ENCODE peak calls at places on chromosomes 2 and 18, in nine cellular contexts. I, O, Z, F, T, L, E, U and X are unnamed samples.

GRCh38 chr2:173755798-173756197 is 209.4 kb downstream of the SP3 start:
- DNase-seq in I (no peak), O (peak; percentile 47), Z (no peak), F (no peak), T (no peak), L (no peak), E (no peak), U (no peak), X (no peak)

GRCh38 chr18:77096936-77097886 is 35.4 kb downstream of the MBP start:
- DNase-seq in I (no peak), O (no peak), Z (no peak), F (peak; percentile 89), T (no peak), L (no peak), E (no peak), U (no peak), X (no peak)

GRCh38 chr2:186595219-186595618 is 5.4 kb downstream of the ITGAV start:
- DNase-seq in I (no peak), O (peak; percentile 27), Z (no peak), F (peak; percentile 44), T (no peak), L (peak; percentile 19), E (peak; percentile 63), U (no peak), X (peak; percentile 43)

GRCh38 chr2:71950256-71951066 is 197.2 kb downstream of the CYP26B1 start:
- DNase-seq in I (no peak), O (peak; percentile 87), Z (no peak), F (peak; percentile 88), T (no peak), L (no peak), E (no peak), U (no peak), X (no peak)

GRCh38 chr2:222709191-222709891 is 37.9 kb downstream of the MOGAT1 start:
- DNase-seq in I (no peak), O (peak; percentile 70), Z (no peak), F (peak; percentile 91), T (no peak), L (peak; percentile 3), E (peak; percentile 99), U (no peak), X (no peak)

GRCh38 chr2:96940991-96941775 is 45.2 kb downstream of the FAM178B start:
- DNase-seq in I (no peak), O (no peak), Z (no peak), F (no peak), T (no peak), L (no peak), E (no peak), U (no peak), X (no peak)

GRCh38 chr2:239787651-239788050 is 237.5 kb downstream of the NDUFA10 start:
- DNase-seq in I (no peak), O (no peak), Z (no peak), F (no peak), T (no peak), L (no peak), E (no peak), U (no peak), X (no peak)

GRCh38 chr2:199883474-199884212 is 27.4 kb upstream of the C2orf69 start:
- DNase-seq in I (no peak), O (no peak), Z (no peak), F (no peak), T (no peak), L (no peak), E (no peak), U (no peak), X (no peak)

GRCh38 chr2:187319441-187320108 is 128.5 kb downstream of the CALCRL start:
- DNase-seq in I (no peak), O (peak; percentile 23), Z (no peak), F (no peak), T (no peak), L (no peak), E (peak; percentile 17), U (no peak), X (no peak)

GRCh38 chr2:211085056-211085680 is 528.8 kb downstream of the CPS1 start:
- DNase-seq in I (no peak), O (peak; percentile 61), Z (no peak), F (peak; percentile 46), T (no peak), L (peak; percentile 35), E (peak; percentile 27), U (no peak), X (no peak)

GRCh38 chr18:906416-907170 is 1.9 kb downstream of the ADCYAP1 start:
- DNase-seq in I (no peak), O (no peak), Z (no peak), F (peak; percentile 71), T (peak; percentile 43), L (no peak), E (no peak), U (no peak), X (peak; percentile 60)

GRCh38 chr2:6231166-6231565 is 539.0 kb downstream of the SOX11 start:
- DNase-seq in I (no peak), O (peak; percentile 53), Z (no peak), F (no peak), T (no peak), L (no peak), E (no peak), U (no peak), X (no peak)